ENCODE peak calls at places on chromosomes 2 and 18, in eight cellular contexts. I is ureter, J is kidney epithelial cell, G is T-helper 17 cell, V is iPS-NIHi11, L is cortex of kidney, Z is GM03348, Y is PC-9. U is an unnamed sample.

GRCh38 chr2:36389081-36389480 is 33.5 kb downstream of the CRIM1 start:
- DNase-seq in I (no peak), J (peak), G (no peak), V (no peak), L (no peak), Z (no peak), Y (peak), U (no peak)

GRCh38 chr2:168518555-168519066 is 62.5 kb downstream of the CERS6 start:
- DNase-seq in I (no peak), J (peak), G (no peak), V (peak), L (no peak), Z (no peak), Y (no peak), U (no peak)

GRCh38 chr2:205684871-205685313 is 2.6 kb downstream of the NRP2 start:
- DNase-seq in I (no peak), J (no peak), G (no peak), V (no peak), L (no peak), Z (no peak), Y (no peak), U (no peak)

GRCh38 chr2:85893428-85894258 is 4.9 kb upstream of the ST3GAL5 start:
- DNase-seq in I (no peak), J (no peak), G (no peak), V (no peak), L (no peak), Z (peak), Y (peak), U (no peak)

GRCh38 chr2:56128235-56128634 is 55.6 kb upstream of the CCDC85A start:
- DNase-seq in I (no peak), J (no peak), G (no peak), V (no peak), L (no peak), Z (peak), Y (no peak), U (no peak)

GRCh38 chr2:15755528-15755927 is 163.9 kb downstream of the DDX1 start:
- DNase-seq in I (no peak), J (no peak), G (no peak), V (no peak), L (no peak), Z (no peak), Y (no peak), U (no peak)

GRCh38 chr18:64966667-64967066 is 784.1 kb upstream of the CDH7 start:
- DNase-seq in I (no peak), J (no peak), G (no peak), V (peak), L (no peak), Z (no peak), Y (no peak), U (no peak)

GRCh38 chr2:220887880-220888279 is 684.2 kb downstream of the EPHA4 start:
- DNase-seq in I (no peak), J (no peak), G (no peak), V (no peak), L (no peak), Z (no peak), Y (no peak), U (no peak)

GRCh38 chr18:9842446-9842845 is 43.3 kb upstream of the TXNDC2 start:
- DNase-seq in I (no peak), J (no peak), G (no peak), V (no peak), L (no peak), Z (no peak), Y (peak), U (no peak)

GRCh38 chr2:149388120-149388816 is 57.9 kb downstream of the LYPD6 start:
- DNase-seq in I (no peak), J (no peak), G (no peak), V (peak), L (no peak), Z (peak), Y (no peak), U (peak)

GRCh38 chr2:28160986-28161425 is 231.7 kb upstream of the FOSL2 start:
- DNase-seq in I (no peak), J (peak), G (no peak), V (no peak), L (no peak), Z (peak), Y (no peak), U (no peak)

GRCh38 chr2:24926602-24927252 is 6.7 kb upstream of the ADCY3 start:
- DNase-seq in I (peak), J (no peak), G (no peak), V (no peak), L (no peak), Z (peak), Y (no peak), U (no peak)

GRCh38 chr2:98188351-98189046 is 101.5 kb downstream of the VWA3B start:
- DNase-seq in I (no peak), J (peak), G (no peak), V (no peak), L (no peak), Z (no peak), Y (peak), U (no peak)